ENCODE peak calls at places on chromosomes 3 and 15, in five cellular contexts. One of them, this sample, is unnamed.

GRCh38 chr3:13070622-13071021 is 2.6 kb downstream of the IQSEC1 start:
- DNase-seq in body of pancreas: no peak
- DNase-seq in choroid plexus epithelial cell: no peak
- DNase-seq in brain microvascular endothelial cell: no peak
- DNase-seq in AG10803: no peak
- DNase-seq in this sample: no peak

GRCh38 chr15:85854345-85855097 is 59.8 kb upstream of the KLHL25 start:
- DNase-seq in body of pancreas: peak; percentile 53
- DNase-seq in choroid plexus epithelial cell: peak; percentile 80
- DNase-seq in brain microvascular endothelial cell: peak; percentile 57
- DNase-seq in AG10803: peak; percentile 60
- DNase-seq in this sample: no peak

GRCh38 chr3:157769378-157769777 is 266.2 kb upstream of the VEPH1 start:
- DNase-seq in body of pancreas: no peak
- DNase-seq in choroid plexus epithelial cell: no peak
- DNase-seq in brain microvascular endothelial cell: no peak
- DNase-seq in AG10803: no peak
- DNase-seq in this sample: no peak

GRCh38 chr15:48414015-48414414 is 82.8 kb downstream of the DUT start:
- DNase-seq in body of pancreas: no peak
- DNase-seq in choroid plexus epithelial cell: peak; percentile 55
- DNase-seq in brain microvascular endothelial cell: no peak
- DNase-seq in AG10803: peak; percentile 98
- DNase-seq in this sample: peak; percentile 83

GRCh38 chr3:50192689-50193141 is 1.3 kb downstream of the GNAT1 start:
- DNase-seq in body of pancreas: peak; percentile 84
- DNase-seq in choroid plexus epithelial cell: peak; percentile 67
- DNase-seq in brain microvascular endothelial cell: peak; percentile 48
- DNase-seq in AG10803: peak; percentile 30
- DNase-seq in this sample: no peak

GRCh38 chr15:51499379-51499976 is 123.1 kb downstream of the DMXL2 start:
- DNase-seq in body of pancreas: no peak
- DNase-seq in choroid plexus epithelial cell: peak; percentile 74
- DNase-seq in brain microvascular endothelial cell: peak; percentile 35
- DNase-seq in AG10803: peak; percentile 39
- DNase-seq in this sample: no peak

GRCh38 chr3:186506191-186506739 is 37.9 kb downstream of the CRYGS start:
- DNase-seq in body of pancreas: no peak
- DNase-seq in choroid plexus epithelial cell: no peak
- DNase-seq in brain microvascular endothelial cell: no peak
- DNase-seq in AG10803: no peak
- DNase-seq in this sample: no peak

GRCh38 chr3:198079771-198080520 is 119.9 kb downstream of the LMLN start:
- DNase-seq in body of pancreas: no peak
- DNase-seq in choroid plexus epithelial cell: peak; percentile 23
- DNase-seq in brain microvascular endothelial cell: no peak
- DNase-seq in AG10803: no peak
- DNase-seq in this sample: no peak

GRCh38 chr15:84987949-84988624 is 6.4 kb downstream of the PDE8A start:
- DNase-seq in body of pancreas: no peak
- DNase-seq in choroid plexus epithelial cell: no peak
- DNase-seq in brain microvascular endothelial cell: no peak
- DNase-seq in AG10803: no peak
- DNase-seq in this sample: no peak

GRCh38 chr15:68403161-68403941 is 28.6 kb downstream of the ITGA11 start:
- DNase-seq in body of pancreas: no peak
- DNase-seq in choroid plexus epithelial cell: no peak
- DNase-seq in brain microvascular endothelial cell: no peak
- DNase-seq in AG10803: no peak
- DNase-seq in this sample: no peak

GRCh38 chr3:69785769-69786311 is 46.6 kb downstream of the MITF start:
- DNase-seq in body of pancreas: no peak
- DNase-seq in choroid plexus epithelial cell: no peak
- DNase-seq in brain microvascular endothelial cell: no peak
- DNase-seq in AG10803: no peak
- DNase-seq in this sample: no peak

GRCh38 chr3:195899701-195900425 is 8.5 kb downstream of the TNK2 start:
- DNase-seq in body of pancreas: no peak
- DNase-seq in choroid plexus epithelial cell: no peak
- DNase-seq in brain microvascular endothelial cell: no peak
- DNase-seq in AG10803: no peak
- DNase-seq in this sample: no peak

GRCh38 chr15:63369766-63370165 is 11.9 kb downstream of the CA12 start:
- DNase-seq in body of pancreas: no peak
- DNase-seq in choroid plexus epithelial cell: no peak
- DNase-seq in brain microvascular endothelial cell: no peak
- DNase-seq in AG10803: peak; percentile 47
- DNase-seq in this sample: no peak

GRCh38 chr3:15527031-15527459 is 5.5 kb upstream of the COLQ start:
- DNase-seq in body of pancreas: no peak
- DNase-seq in choroid plexus epithelial cell: peak; percentile 24
- DNase-seq in brain microvascular endothelial cell: no peak
- DNase-seq in AG10803: no peak
- DNase-seq in this sample: no peak

GRCh38 chr3:184145120-184145524 is 10.0 kb downstream of the EIF2B5 start:
- DNase-seq in body of pancreas: peak; percentile 68
- DNase-seq in choroid plexus epithelial cell: peak; percentile 78
- DNase-seq in brain microvascular endothelial cell: peak; percentile 24
- DNase-seq in AG10803: peak; percentile 48
- DNase-seq in this sample: no peak

GRCh38 chr3:114093001-114093350 is 36.4 kb downstream of the QTRT2 start:
- DNase-seq in body of pancreas: no peak
- DNase-seq in choroid plexus epithelial cell: no peak
- DNase-seq in brain microvascular endothelial cell: no peak
- DNase-seq in AG10803: peak; percentile 41
- DNase-seq in this sample: no peak

GRCh38 chr15:98428253-98428989 is 219.9 kb upstream of the IGF1R start:
- DNase-seq in body of pancreas: peak; percentile 75
- DNase-seq in choroid plexus epithelial cell: peak; percentile 60
- DNase-seq in brain microvascular endothelial cell: peak; percentile 51
- DNase-seq in AG10803: peak; percentile 68
- DNase-seq in this sample: peak; percentile 9

GRCh38 chr15:101123222-101123910 is 128.5 kb downstream of the CHSY1 start:
- DNase-seq in body of pancreas: no peak
- DNase-seq in choroid plexus epithelial cell: no peak
- DNase-seq in brain microvascular endothelial cell: peak; percentile 39
- DNase-seq in AG10803: peak; percentile 89
- DNase-seq in this sample: no peak

GRCh38 chr3:100045696-100046095 is 68.6 kb downstream of the FILIP1L start:
- DNase-seq in body of pancreas: no peak
- DNase-seq in choroid plexus epithelial cell: peak; percentile 98
- DNase-seq in brain microvascular endothelial cell: peak; percentile 94
- DNase-seq in AG10803: peak; percentile 99
- DNase-seq in this sample: peak; percentile 96

GRCh38 chr15:93288718-93289117 is 199.7 kb upstream of the RGMA start:
- DNase-seq in body of pancreas: no peak
- DNase-seq in choroid plexus epithelial cell: no peak
- DNase-seq in brain microvascular endothelial cell: no peak
- DNase-seq in AG10803: no peak
- DNase-seq in this sample: no peak

GRCh38 chr3:175258763-175259162 is 399.6 kb downstream of the NAALADL2 start:
- DNase-seq in body of pancreas: no peak
- DNase-seq in choroid plexus epithelial cell: peak; percentile 48
- DNase-seq in brain microvascular endothelial cell: peak; percentile 90
- DNase-seq in AG10803: no peak
- DNase-seq in this sample: no peak

GRCh38 chr3:171804618-171805389 is 5.5 kb downstream of the PLD1 start:
- DNase-seq in body of pancreas: no peak
- DNase-seq in choroid plexus epithelial cell: peak; percentile 74
- DNase-seq in brain microvascular endothelial cell: peak; percentile 69
- DNase-seq in AG10803: peak; percentile 61
- DNase-seq in this sample: no peak

GRCh38 chr3:146274833-146275232 is 23.9 kb upstream of the PLSCR4 start:
- DNase-seq in body of pancreas: no peak
- DNase-seq in choroid plexus epithelial cell: peak; percentile 88
- DNase-seq in brain microvascular endothelial cell: peak; percentile 80
- DNase-seq in AG10803: peak; percentile 91
- DNase-seq in this sample: peak; percentile 82

GRCh38 chr3:184540777-184541681 is 20.6 kb upstream of the EPHB3 start:
- DNase-seq in body of pancreas: peak; percentile 92
- DNase-seq in choroid plexus epithelial cell: peak; percentile 55
- DNase-seq in brain microvascular endothelial cell: peak; percentile 16
- DNase-seq in AG10803: no peak
- DNase-seq in this sample: no peak

GRCh38 chr15:75650908-75651809 is 3.4 kb downstream of the SNX33 start:
- DNase-seq in body of pancreas: peak; percentile 85
- DNase-seq in choroid plexus epithelial cell: no peak
- DNase-seq in brain microvascular endothelial cell: no peak
- DNase-seq in AG10803: no peak
- DNase-seq in this sample: no peak
- H3K4me3 ChIP-seq in body of pancreas: peak overlapping the region; percentile 1
- H3K4me3 ChIP-seq in choroid plexus epithelial cell: peak overlapping the region; percentile 89
- H3K4me3 ChIP-seq in brain microvascular endothelial cell: peak overlapping the region; percentile 27
- H3K4me3 ChIP-seq in AG10803: peak overlapping the region; percentile 90
- H3K4me3 ChIP-seq in this sample: peak overlapping the region; percentile 77

DNA sequence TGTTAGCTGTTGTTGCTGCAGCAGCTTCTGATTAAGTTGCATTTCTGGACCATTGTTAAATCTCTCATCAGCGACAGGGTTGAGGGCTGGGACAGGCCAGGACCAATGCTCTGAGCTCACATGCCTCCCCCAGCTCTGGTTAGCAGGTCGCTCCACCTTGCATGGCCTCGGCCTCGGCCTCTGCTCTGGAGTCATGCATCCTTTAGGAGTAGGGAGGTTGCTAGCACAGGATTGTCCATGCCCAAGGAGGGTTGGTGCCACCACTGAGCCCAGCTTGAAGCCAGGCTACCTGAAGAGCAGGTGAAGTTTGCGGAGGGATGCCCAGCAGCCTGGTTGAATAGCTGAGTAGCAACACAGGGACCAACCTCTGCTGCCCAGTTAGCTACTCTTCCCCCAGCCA is 11.2 kb upstream of the CPNE9 start:
- DNase-seq in body of pancreas: no peak
- DNase-seq in choroid plexus epithelial cell: no peak
- DNase-seq in brain microvascular endothelial cell: no peak
- DNase-seq in AG10803: no peak
- DNase-seq in this sample: no peak
- TF ChIP-seq CTCF in body of pancreas: no peak
- TF ChIP-seq CTCF in choroid plexus epithelial cell: no peak
- TF ChIP-seq CTCF in brain microvascular endothelial cell: no peak
- TF ChIP-seq CTCF in AG10803: no peak
- TF ChIP-seq CTCF in this sample: no peak

GRCh38 chr3:71103430-71103881 is 480.1 kb downstream of the FOXP1 start:
- DNase-seq in body of pancreas: peak; percentile 51
- DNase-seq in choroid plexus epithelial cell: peak; percentile 92
- DNase-seq in brain microvascular endothelial cell: peak; percentile 90
- DNase-seq in AG10803: peak; percentile 87
- DNase-seq in this sample: peak; percentile 93

GRCh38 chr3:71101581-71101980 is 481.9 kb downstream of the FOXP1 start:
- DNase-seq in body of pancreas: no peak
- DNase-seq in choroid plexus epithelial cell: no peak
- DNase-seq in brain microvascular endothelial cell: no peak
- DNase-seq in AG10803: peak; percentile 61
- DNase-seq in this sample: no peak

GRCh38 chr3:71104090-71104489 is 479.4 kb downstream of the FOXP1 start:
- DNase-seq in body of pancreas: no peak
- DNase-seq in choroid plexus epithelial cell: peak; percentile 92
- DNase-seq in brain microvascular endothelial cell: peak; percentile 84
- DNase-seq in AG10803: peak; percentile 71
- DNase-seq in this sample: peak; percentile 74

GRCh38 chr3:71101014-71101413 is 482.5 kb downstream of the FOXP1 start:
- DNase-seq in body of pancreas: no peak
- DNase-seq in choroid plexus epithelial cell: peak; percentile 55
- DNase-seq in brain microvascular endothelial cell: no peak
- DNase-seq in AG10803: peak; percentile 73
- DNase-seq in this sample: no peak

GRCh38 chr3:71102111-71103039 is 481.2 kb downstream of the FOXP1 start:
- DNase-seq in body of pancreas: no peak
- DNase-seq in choroid plexus epithelial cell: peak; percentile 94
- DNase-seq in brain microvascular endothelial cell: peak; percentile 89
- DNase-seq in AG10803: peak; percentile 98
- DNase-seq in this sample: peak; percentile 96
- H3K4me3 ChIP-seq in body of pancreas: no peak overlapping the region
- H3K4me3 ChIP-seq in choroid plexus epithelial cell: no peak overlapping the region
- H3K4me3 ChIP-seq in brain microvascular endothelial cell: no peak overlapping the region
- H3K4me3 ChIP-seq in AG10803: peak overlapping the region; percentile 12
- H3K4me3 ChIP-seq in this sample: no peak overlapping the region

GRCh38 chr15:90022905-90023700 is 22.0 kb downstream of the ZNF710 start:
- DNase-seq in body of pancreas: no peak
- DNase-seq in choroid plexus epithelial cell: no peak
- DNase-seq in brain microvascular endothelial cell: no peak
- DNase-seq in AG10803: no peak
- DNase-seq in this sample: no peak
- TF ChIP-seq CTCF in body of pancreas: no peak
- TF ChIP-seq CTCF in choroid plexus epithelial cell: no peak
- TF ChIP-seq CTCF in brain microvascular endothelial cell: no peak
- TF ChIP-seq CTCF in AG10803: no peak
- TF ChIP-seq CTCF in this sample: no peak

DNA sequence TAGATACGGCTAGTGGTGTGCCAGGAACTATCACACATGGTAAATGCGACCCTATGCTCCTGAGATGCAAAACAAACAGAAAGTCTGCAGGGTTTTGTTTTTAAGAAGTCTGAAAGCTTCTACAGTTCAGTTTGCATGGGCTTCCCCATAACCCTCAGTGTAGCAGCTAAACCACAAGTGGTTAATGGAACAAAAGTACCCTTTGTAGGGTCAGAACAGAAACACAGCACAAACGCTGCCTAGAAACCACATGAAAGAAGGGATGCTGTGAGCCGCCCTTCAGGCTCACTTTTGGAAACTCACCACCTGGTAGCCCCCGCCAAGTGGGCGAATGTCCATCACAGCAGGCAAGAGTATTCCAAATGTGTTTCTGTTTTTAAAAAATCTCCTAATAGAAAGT is 46.2 kb downstream of the CTDSPL start:
- DNase-seq in body of pancreas: no peak
- DNase-seq in choroid plexus epithelial cell: peak; percentile 78
- DNase-seq in brain microvascular endothelial cell: no peak
- DNase-seq in AG10803: no peak
- DNase-seq in this sample: no peak
- H3K4me3 ChIP-seq in body of pancreas: no peak overlapping the region
- H3K4me3 ChIP-seq in choroid plexus epithelial cell: no peak overlapping the region
- H3K4me3 ChIP-seq in brain microvascular endothelial cell: no peak overlapping the region
- H3K4me3 ChIP-seq in AG10803: no peak overlapping the region
- H3K4me3 ChIP-seq in this sample: no peak overlapping the region

GRCh38 chr15:80514071-80514780 is 110.0 kb downstream of the ARNT2 start:
- DNase-seq in body of pancreas: no peak
- DNase-seq in choroid plexus epithelial cell: peak; percentile 91
- DNase-seq in brain microvascular endothelial cell: peak; percentile 39
- DNase-seq in AG10803: peak; percentile 92
- DNase-seq in this sample: peak; percentile 51

GRCh38 chr15:80509800-80510199 is 105.6 kb downstream of the ARNT2 start:
- DNase-seq in body of pancreas: no peak
- DNase-seq in choroid plexus epithelial cell: no peak
- DNase-seq in brain microvascular endothelial cell: no peak
- DNase-seq in AG10803: no peak
- DNase-seq in this sample: no peak

GRCh38 chr15:80517290-80517689 is 113.1 kb downstream of the ARNT2 start:
- DNase-seq in body of pancreas: no peak
- DNase-seq in choroid plexus epithelial cell: no peak
- DNase-seq in brain microvascular endothelial cell: no peak
- DNase-seq in AG10803: no peak
- DNase-seq in this sample: no peak

GRCh38 chr15:80508783-80509182 is 104.6 kb downstream of the ARNT2 start:
- DNase-seq in body of pancreas: no peak
- DNase-seq in choroid plexus epithelial cell: no peak
- DNase-seq in brain microvascular endothelial cell: no peak
- DNase-seq in AG10803: no peak
- DNase-seq in this sample: no peak

GRCh38 chr15:80512729-80513670 is 108.8 kb downstream of the ARNT2 start:
- DNase-seq in body of pancreas: no peak
- DNase-seq in choroid plexus epithelial cell: peak; percentile 42
- DNase-seq in brain microvascular endothelial cell: no peak
- DNase-seq in AG10803: peak; percentile 73
- DNase-seq in this sample: no peak
- TF ChIP-seq CTCF in body of pancreas: peak; percentile 50
- TF ChIP-seq CTCF in choroid plexus epithelial cell: peak; percentile 38
- TF ChIP-seq CTCF in brain microvascular endothelial cell: peak; percentile 44
- TF ChIP-seq CTCF in AG10803: no peak
- TF ChIP-seq CTCF in this sample: peak; percentile 14

This sample was measured in BJ.